ENCODE peak calls at places on chromosome 5, in seven cellular contexts. K, W, H, N, Y, P and B are unnamed samples.
A peak's percentile ranks its signal among the peaks of the same experiment; 100 is the strongest.

GRCh38 chr5:135569755-135570452 is 8.9 kb downstream of the CXCL14 start:
- DNase-seq in K (no peak), W (no peak), H (no peak), N (no peak), Y (peak; percentile 46), P (peak; percentile 50), B (peak; percentile 54)

GRCh38 chr5:72598461-72599433 is 91.5 kb upstream of the ZNF366 start:
- DNase-seq in K (no peak), W (no peak), H (no peak), N (no peak), Y (peak; percentile 35), P (peak; percentile 63), B (peak; percentile 15)

GRCh38 chr5:88979244-88979643 is 96.3 kb upstream of the MEF2C start:
- DNase-seq in K (no peak), W (no peak), H (no peak), N (no peak), Y (peak; percentile 34), P (no peak), B (no peak)

GRCh38 chr5:13664377-13664776 is 280.1 kb downstream of the DNAH5 start:
- DNase-seq in K (no peak), W (no peak), H (no peak), N (no peak), Y (no peak), P (peak; percentile 94), B (no peak)

GRCh38 chr5:121982500-121983261 is 20.9 kb downstream of the SRFBP1 start:
- DNase-seq in K (no peak), W (no peak), H (no peak), N (no peak), Y (no peak), P (no peak), B (no peak)

GRCh38 chr5:13860176-13860575 is 84.3 kb downstream of the DNAH5 start:
- DNase-seq in K (no peak), W (no peak), H (no peak), N (no peak), Y (no peak), P (no peak), B (no peak)

GRCh38 chr5:87746341-87746740 is 333.6 kb upstream of the CCNH start:
- DNase-seq in K (no peak), W (no peak), H (no peak), N (no peak), Y (no peak), P (no peak), B (no peak)

GRCh38 chr5:149464796-149465489 is 85.9 kb upstream of the IL17B start:
- DNase-seq in K (no peak), W (no peak), H (no peak), N (no peak), Y (no peak), P (peak; percentile 59), B (no peak)

GRCh38 chr5:139659673-139660072 is 11.5 kb downstream of the CXXC5 start:
- DNase-seq in K (no peak), W (peak; percentile 56), H (peak; percentile 71), N (no peak), Y (no peak), P (peak; percentile 45), B (no peak)

GRCh38 chr5:161273410-161273809 is 273.1 kb downstream of the GABRB2 start:
- DNase-seq in K (no peak), W (no peak), H (no peak), N (no peak), Y (no peak), P (no peak), B (no peak)

GRCh38 chr5:142745268-142745667 is 24.9 kb upstream of the ARHGAP26 start:
- DNase-seq in K (no peak), W (no peak), H (no peak), N (no peak), Y (no peak), P (no peak), B (no peak)

GRCh38 chr5:32687167-32687831 is 23.8 kb upstream of the NPR3 start:
- DNase-seq in K (no peak), W (peak; percentile 46), H (no peak), N (peak; percentile 38), Y (no peak), P (peak; percentile 47), B (no peak)

GRCh38 chr5:60148356-60148755 is 254.8 kb upstream of the PDE4D start:
- DNase-seq in K (no peak), W (no peak), H (no peak), N (no peak), Y (no peak), P (peak; percentile 61), B (no peak)

GRCh38 chr5:17118631-17119030 is 98.8 kb upstream of the BASP1 start:
- DNase-seq in K (no peak), W (no peak), H (no peak), N (no peak), Y (peak; percentile 1), P (peak; percentile 99), B (no peak)

GRCh38 chr5:2889946-2890475 is 138.5 kb upstream of the IRX2 start:
- DNase-seq in K (no peak), W (no peak), H (peak; percentile 33), N (no peak), Y (no peak), P (no peak), B (no peak)

GRCh38 chr5:69414885-69415583 is at the start of gene MARVELD2:
- DNase-seq in K (peak; percentile 60), W (peak; percentile 98), H (peak; percentile 97), N (peak; percentile 85), Y (peak; percentile 84), P (peak; percentile 47), B (no peak)

GRCh38 chr5:140367631-140368013 is 7.6 kb downstream of the SLC4A9 start:
- DNase-seq in K (no peak), W (no peak), H (no peak), N (no peak), Y (no peak), P (no peak), B (no peak)

GRCh38 chr5:160356550-160357347 is 13.7 kb downstream of the C1QTNF2 start:
- DNase-seq in K (no peak), W (no peak), H (no peak), N (no peak), Y (no peak), P (no peak), B (no peak)

GRCh38 chr5:88732181-88732633 is 150.8 kb downstream of the MEF2C start:
- DNase-seq in K (no peak), W (no peak), H (no peak), N (no peak), Y (peak; percentile 93), P (no peak), B (peak; percentile 69)